ENCODE peak calls at places on chromosomes 16 and 17, in nine cellular contexts. K, R, E, T, V, M, O, U and F are unnamed samples.

GRCh38 chr17:57704448-57704847 is 40.7 kb downstream of the CCDC182 start:
- DNase-seq in R (no peak), M (no peak), V (no peak), K (no peak), U (no peak), T (peak), O (no peak), E (no peak), F (no peak)

GRCh38 chr16:7763111-7763510 is 430.5 kb downstream of the RBFOX1 start:
- DNase-seq in O (no peak), R (no peak), T (no peak), M (no peak), K (no peak), E (no peak), U (no peak), V (no peak), F (no peak)

GRCh38 chr16:9072806-9073341 is 18.6 kb upstream of the HAPSTR1 start:
- DNase-seq in M (no peak), R (peak), E (no peak), V (no peak), K (peak), T (no peak), U (no peak), O (no peak), F (no peak)

GRCh38 chr16:85075236-85075924 is 36.9 kb downstream of the CIBAR2 start:
- DNase-seq in K (no peak), M (no peak), R (no peak), O (no peak), U (no peak), V (no peak), T (no peak), E (no peak), F (no peak)

GRCh38 chr16:2003827-2004641 is 5.6 kb downstream of the ZNF598 start:
- DNase-seq in U (peak), V (peak), M (peak), R (peak), O (peak), K (no peak), T (peak), E (peak), F (peak)

GRCh38 chr17:29007456-29008455 is 1.9 kb upstream of the SEZ6 start:
- DNase-seq in U (no peak), T (no peak), K (no peak), V (no peak), M (no peak), R (peak), E (peak), O (no peak), F (no peak)

GRCh38 chr16:47304563-47304962 is 156.3 kb downstream of the ITFG1 start:
- DNase-seq in V (no peak), R (peak), T (no peak), M (no peak), K (no peak), U (no peak), O (no peak), E (no peak), F (no peak)

GRCh38 chr17:65559802-65560627 is 1.4 kb downstream of the AXIN2 start:
- DNase-seq in M (no peak), T (no peak), U (peak), K (no peak), V (peak), R (no peak), O (peak), E (peak), F (peak)

GRCh38 chr17:732788-733720 is 658 bp downstream of the TLCD3A start:
- DNase-seq in M (no peak), O (peak), V (no peak), T (no peak), E (peak), R (peak), K (no peak), U (peak), F (no peak)

GRCh38 chr17:68423251-68423650 is 34.0 kb downstream of the WIPI1 start:
- DNase-seq in M (no peak), K (no peak), R (no peak), T (peak), O (no peak), U (no peak), E (no peak), V (no peak), F (no peak)

GRCh38 chr17:38885728-38886642 is 16.1 kb downstream of the LASP1 start:
- DNase-seq in U (peak), R (peak), O (no peak), E (no peak), M (no peak), T (no peak), K (no peak), V (no peak), F (no peak)

GRCh38 chr16:49580751-49581303 is 207.2 kb downstream of the C16orf78 start:
- DNase-seq in M (no peak), U (no peak), R (peak), K (no peak), T (no peak), E (no peak), O (no peak), V (no peak), F (no peak)

GRCh38 chr17:14069251-14069981 is at the start of gene COX10:
- DNase-seq in V (peak), R (peak), K (peak), U (peak), M (peak), E (peak), O (peak), T (peak), F (peak)
- TF ChIP-seq POLR2A in V (no peak), R (peak), K (peak), U (peak), M (peak), E (peak), O (no peak), T (peak), F (peak)

DNA sequence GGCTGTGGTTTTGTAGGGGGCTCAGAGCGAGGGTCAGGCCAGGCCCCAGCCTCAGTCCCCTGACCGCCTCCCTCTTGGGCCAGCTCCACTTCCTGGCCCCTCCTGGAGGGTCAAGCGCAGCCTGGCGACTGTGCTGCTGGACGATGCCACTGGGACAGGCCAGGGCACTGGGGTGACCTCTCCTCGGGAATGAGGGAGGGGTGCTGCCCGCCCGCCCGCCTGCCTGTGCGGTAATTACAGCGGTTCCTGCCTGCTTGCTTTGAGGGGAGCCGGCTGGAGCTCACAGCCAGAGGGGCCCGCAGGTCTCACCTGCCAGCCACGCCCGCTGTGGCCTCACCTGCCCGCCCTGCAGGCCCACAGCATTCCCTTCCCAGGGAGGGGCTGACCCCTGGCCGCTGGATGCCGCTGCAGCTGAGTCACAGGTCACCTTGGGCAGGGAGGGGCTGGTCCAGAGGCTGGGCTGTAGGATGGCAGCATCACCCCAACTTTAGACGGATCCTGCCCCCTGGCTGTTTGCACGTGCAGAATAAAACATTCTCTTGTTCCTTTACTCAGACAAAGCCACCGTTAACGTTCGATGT is 76.7 kb upstream of the CBX4 start:
- DNase-seq in V (peak), M (no peak), T (no peak), O (peak), K (no peak), R (peak), E (no peak), U (no peak), F (no peak)
- TF ChIP-seq CTCF in V (peak), M (peak), T (peak), O (no peak), K (peak), R (peak), E (peak), U (no peak), F (peak)

GRCh38 chr16:78183886-78184553 is 84.6 kb downstream of the WWOX start:
- DNase-seq in U (peak), O (no peak), V (no peak), R (no peak), K (no peak), T (peak), M (no peak), E (no peak), F (no peak)

GRCh38 chr16:78179666-78180065 is 80.2 kb downstream of the WWOX start:
- DNase-seq in T (peak), R (no peak), U (no peak), V (no peak), K (no peak), E (no peak), O (no peak), M (no peak), F (no peak)

GRCh38 chr16:78184554-78185183 is 85.2 kb downstream of the WWOX start:
- DNase-seq in O (no peak), T (no peak), K (no peak), E (no peak), R (peak), U (no peak), V (no peak), M (no peak), F (no peak)

GRCh38 chr16:78180349-78180748 is 80.9 kb downstream of the WWOX start:
- DNase-seq in R (no peak), E (no peak), U (no peak), V (no peak), M (no peak), K (no peak), O (no peak), T (peak), F (no peak)

GRCh38 chr16:78183437-78183836 is 84.0 kb downstream of the WWOX start:
- DNase-seq in E (no peak), T (peak), U (no peak), R (no peak), V (no peak), K (no peak), O (no peak), M (no peak), F (no peak)
- H3K27ac ChIP-seq in E (no peak), T (no peak), U (no peak), R (peak), V (no peak), K (no peak), O (no peak), M (no peak), F (no peak)

GRCh38 chr17:8206536-8206935 is 3.8 kb downstream of the AURKB start:
- DNase-seq in T (no peak), O (no peak), R (no peak), K (no peak), M (no peak), E (no peak), U (no peak), V (no peak), F (no peak)

GRCh38 chr17:8210761-8211458 is 535 bp upstream of the AURKB start:
- DNase-seq in O (no peak), T (no peak), M (no peak), E (no peak), K (no peak), V (no peak), R (no peak), U (no peak), F (no peak)

GRCh38 chr17:8212312-8213180 is 2.2 kb upstream of the AURKB start:
- DNase-seq in E (no peak), R (no peak), O (no peak), T (no peak), V (no peak), U (no peak), M (no peak), K (no peak), F (no peak)

GRCh38 chr17:8204761-8205555 is 5.4 kb downstream of the AURKB start:
- DNase-seq in E (no peak), M (no peak), R (no peak), V (no peak), T (no peak), K (no peak), O (no peak), U (no peak), F (no peak)

DNA sequence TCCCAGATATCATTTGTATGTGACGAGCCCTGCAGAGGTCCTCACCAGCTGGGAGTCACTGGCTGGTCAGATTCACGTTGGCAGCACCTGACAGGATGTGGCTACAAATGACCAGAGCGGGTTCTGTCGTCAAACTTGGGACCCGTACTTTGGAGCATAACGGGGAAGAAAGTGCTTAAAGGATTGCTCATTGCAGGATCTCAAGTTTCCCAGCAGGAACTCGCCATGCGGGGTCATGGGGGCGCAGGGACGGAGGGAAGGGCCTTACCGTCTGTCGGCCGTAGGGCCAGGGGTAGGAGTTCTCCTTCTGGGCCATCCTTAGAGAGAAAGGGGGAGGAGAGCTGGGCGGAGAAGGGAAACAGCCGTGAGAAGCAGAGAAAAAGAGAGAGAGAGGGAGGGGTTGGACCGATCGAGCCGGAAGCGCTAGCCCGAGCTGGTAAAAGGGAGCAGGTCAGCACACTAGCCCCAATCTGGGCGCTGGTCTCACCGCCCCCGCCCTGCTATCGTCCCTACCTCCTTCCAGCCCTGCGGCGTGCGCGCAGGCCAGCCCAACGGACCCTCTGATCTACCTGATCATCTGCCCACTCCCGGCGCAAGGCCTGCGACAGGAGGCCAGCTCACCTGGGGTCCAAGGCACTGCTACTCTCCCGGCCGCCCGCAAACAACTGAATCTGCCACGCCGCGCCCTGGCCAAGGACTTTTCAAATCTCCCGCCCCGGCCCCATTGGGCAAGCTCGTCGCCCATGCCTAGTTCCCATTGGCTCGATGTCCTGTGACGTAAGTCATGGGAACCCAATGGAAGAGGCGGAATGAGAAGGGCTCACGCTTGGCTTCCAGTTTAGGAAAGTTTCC is at the start of gene AURKB:
- DNase-seq in V (peak), T (peak), O (peak), K (peak), M (peak), E (peak), R (peak), U (peak), F (peak)
- TF ChIP-seq POLR2A in V (no peak), T (no peak), O (no peak), K (peak), M (no peak), E (no peak), R (peak), U (no peak), F (no peak)

GRCh38 chr17:19676901-19677300 is 28.4 kb downstream of the ALDH3A2 start:
- DNase-seq in V (no peak), U (peak), K (no peak), M (no peak), R (no peak), E (no peak), O (no peak), T (no peak), F (no peak)

GRCh38 chr17:19677736-19678379 is 29.3 kb downstream of the ALDH3A2 start:
- DNase-seq in V (no peak), T (no peak), E (no peak), K (no peak), R (no peak), U (no peak), M (no peak), O (no peak), F (no peak)

GRCh38 chr17:19670906-19671305 is 22.4 kb downstream of the ALDH3A2 start:
- DNase-seq in O (no peak), V (no peak), K (no peak), M (no peak), E (no peak), T (no peak), U (no peak), R (no peak), F (no peak)

GRCh38 chr17:19671433-19671832 is 22.9 kb downstream of the ALDH3A2 start:
- DNase-seq in E (no peak), M (no peak), T (no peak), V (no peak), O (no peak), U (no peak), R (no peak), K (no peak), F (peak)

DNA sequence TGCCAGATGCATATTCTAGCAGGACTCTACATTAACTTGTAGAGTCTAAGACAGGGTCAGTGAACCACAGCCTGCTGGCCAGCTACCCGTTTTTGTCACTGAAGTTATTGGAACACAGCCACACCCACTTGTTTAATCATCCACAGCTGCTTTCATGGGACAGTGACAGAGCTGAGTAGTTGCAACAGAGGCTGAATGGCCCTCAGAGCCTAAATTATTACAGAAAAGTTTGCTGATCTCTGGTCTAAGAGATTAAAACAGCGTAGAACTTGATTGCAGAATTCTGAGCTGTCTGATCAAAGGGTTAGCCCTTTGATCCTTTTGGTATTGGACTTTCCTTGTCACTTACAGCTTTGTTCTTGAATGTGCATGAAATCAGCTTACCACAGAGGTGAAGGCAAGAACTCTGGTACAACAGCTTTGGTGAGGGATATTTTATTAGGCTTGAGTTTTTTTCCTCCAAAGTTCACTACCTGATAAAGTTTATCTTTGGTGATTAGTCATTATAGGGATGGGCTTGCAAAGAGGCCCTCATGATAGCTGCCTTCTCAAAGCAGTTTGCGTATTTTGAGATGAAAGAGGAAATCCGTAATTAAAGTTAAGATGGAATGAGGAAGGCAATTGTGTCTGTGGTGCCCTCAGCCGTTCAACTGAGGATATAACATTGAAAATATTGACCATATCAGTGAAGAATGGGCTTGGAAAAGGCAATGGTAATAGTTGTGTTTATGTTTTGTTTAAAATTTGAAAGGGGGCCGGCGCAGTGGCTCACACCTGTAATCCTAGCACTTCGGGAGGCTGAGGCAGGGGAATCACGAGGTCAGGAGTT is 23.7 kb downstream of the ALDH3A2 start:
- DNase-seq in T (no peak), R (peak), O (peak), V (peak), M (no peak), U (peak), E (peak), K (no peak), F (peak)
- TF ChIP-seq CTCF in T (no peak), R (peak), O (no peak), V (no peak), M (no peak), U (no peak), E (peak), K (no peak), F (no peak)

GRCh38 chr17:61217878-61218437 is 181.7 kb upstream of the TBX2 start:
- DNase-seq in E (no peak), U (no peak), O (no peak), K (no peak), R (no peak), T (no peak), V (no peak), M (no peak), F (no peak)
- H3K27ac ChIP-seq in E (peak), U (peak), O (peak), K (no peak), R (peak), T (peak), V (peak), M (no peak), F (no peak)

GRCh38 chr16:74695450-74696422 is 4.9 kb downstream of the MLKL start:
- DNase-seq in R (peak), E (peak), M (peak), O (peak), U (peak), K (peak), T (peak), V (peak), F (peak)
- TF ChIP-seq POLR2A in R (no peak), E (no peak), M (no peak), O (no peak), U (peak), K (peak), T (no peak), V (no peak), F (no peak)

DNA sequence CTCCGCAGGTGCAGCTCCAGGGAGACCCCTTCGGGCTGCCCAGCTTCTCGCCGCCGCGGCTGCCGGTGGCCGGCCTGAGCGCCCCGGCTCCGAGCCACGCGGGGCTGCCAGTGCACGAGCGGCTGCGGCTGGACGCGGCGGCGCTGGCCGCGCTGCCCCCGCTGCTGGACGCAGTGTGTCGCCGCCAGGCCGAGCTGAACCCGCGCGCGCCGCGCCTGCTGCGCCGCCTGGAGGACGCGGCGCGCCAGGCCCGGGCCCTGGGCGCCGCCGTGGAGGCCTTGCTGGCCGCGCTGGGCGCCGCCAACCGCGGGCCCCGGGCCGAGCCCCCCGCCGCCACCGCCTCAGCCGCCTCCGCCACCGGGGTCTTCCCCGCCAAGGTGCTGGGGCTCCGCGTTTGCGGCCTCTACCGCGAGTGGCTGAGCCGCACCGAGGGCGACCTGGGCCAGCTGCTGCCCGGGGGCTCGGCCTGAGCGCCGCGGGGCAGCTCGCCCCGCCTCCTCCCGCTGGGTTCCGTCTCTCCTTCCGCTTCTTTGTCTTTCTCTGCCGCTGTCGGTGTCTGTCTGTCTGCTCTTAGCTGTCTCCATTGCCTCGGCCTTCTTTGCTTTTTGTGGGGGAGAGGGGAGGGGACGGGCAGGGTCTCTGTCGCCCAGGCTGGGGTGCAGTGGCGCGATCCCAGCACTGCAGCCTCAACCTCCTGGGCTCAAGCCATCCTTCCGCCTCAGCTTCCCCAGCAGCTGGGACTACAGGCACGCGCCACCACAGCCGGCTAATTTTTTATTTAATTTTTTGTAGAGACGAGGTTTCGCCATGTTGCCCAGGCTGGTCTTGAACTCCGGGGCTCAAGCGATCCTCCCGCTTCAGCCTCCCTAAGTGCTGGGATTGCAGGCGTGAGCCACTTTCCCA is 5.9 kb downstream of the CTF1 start:
- DNase-seq in E (peak), M (no peak), R (peak), U (peak), T (no peak), K (no peak), O (peak), V (peak), F (peak)
- TF ChIP-seq CTCF in E (peak), M (no peak), R (peak), U (no peak), T (peak), K (peak), O (no peak), V (peak), F (no peak)